ENCODE peak calls at places on chromosomes 1 and 21, in five cellular contexts. One of them, this sample, is unnamed.

GRCh38 chr1:82399093-82399492 is 598.4 kb downstream of the ADGRL2 start:
- DNase-seq in GM12878: no peak
- DNase-seq in H1: no peak
- DNase-seq in K562: no peak
- DNase-seq in HepG2: no peak
- DNase-seq in this sample: no peak

GRCh38 chr1:41507152-41507720 is 22.8 kb upstream of the EDN2 start:
- DNase-seq in K562: no peak
- DNase-seq in H1: no peak
- DNase-seq in GM12878: no peak
- DNase-seq in HepG2: no peak
- DNase-seq in this sample: no peak

GRCh38 chr1:100448371-100448770 is 89.6 kb upstream of the GPR88 start:
- DNase-seq in K562: no peak
- DNase-seq in H1: no peak
- DNase-seq in GM12878: no peak
- DNase-seq in HepG2: no peak
- DNase-seq in this sample: no peak

GRCh38 chr1:71589005-71589404 is 508.2 kb upstream of the ZRANB2 start:
- DNase-seq in HepG2: no peak
- DNase-seq in K562: no peak
- DNase-seq in H1: no peak
- DNase-seq in GM12878: no peak
- DNase-seq in this sample: no peak

GRCh38 chr1:1063945-1064831 is 9.9 kb downstream of the RNF223 start:
- DNase-seq in GM12878: peak; percentile 79
- DNase-seq in HepG2: peak; percentile 58
- DNase-seq in H1: peak; percentile 83
- DNase-seq in K562: peak; percentile 89
- DNase-seq in this sample: peak; percentile 67

GRCh38 chr1:3312894-3313578 is 141.4 kb upstream of the ARHGEF16 start:
- DNase-seq in H1: no peak
- DNase-seq in GM12878: no peak
- DNase-seq in HepG2: peak; percentile 65
- DNase-seq in K562: peak; percentile 81
- DNase-seq in this sample: peak; percentile 81

GRCh38 chr1:235206533-235207201 is 45.6 kb upstream of the RBM34 start:
- DNase-seq in GM12878: no peak
- DNase-seq in H1: no peak
- DNase-seq in HepG2: no peak
- DNase-seq in K562: peak; percentile 34
- DNase-seq in this sample: no peak

GRCh38 chr1:59171788-59172187 is 125.1 kb upstream of the FGGY start:
- DNase-seq in H1: no peak
- DNase-seq in GM12878: no peak
- DNase-seq in K562: no peak
- DNase-seq in HepG2: no peak
- DNase-seq in this sample: no peak

GRCh38 chr21:37675202-37675801 is 241.0 kb downstream of the KCNJ6 start:
- DNase-seq in GM12878: no peak
- DNase-seq in HepG2: no peak
- DNase-seq in H1: peak; percentile 96
- DNase-seq in K562: peak; percentile 73
- DNase-seq in this sample: peak; percentile 14

GRCh38 chr1:33903210-33903589 is 39.3 kb downstream of the HMGB4 start:
- DNase-seq in K562: no peak
- DNase-seq in GM12878: peak; percentile 33
- DNase-seq in H1: no peak
- DNase-seq in HepG2: no peak
- DNase-seq in this sample: no peak

GRCh38 chr1:200867018-200867811 is 5.6 kb upstream of the GPR25 start:
- DNase-seq in K562: no peak
- DNase-seq in GM12878: no peak
- DNase-seq in H1: peak; percentile 44
- DNase-seq in HepG2: no peak
- DNase-seq in this sample: no peak

GRCh38 chr1:168628807-168629206 is 52.4 kb downstream of the XCL1 start:
- DNase-seq in H1: no peak
- DNase-seq in HepG2: no peak
- DNase-seq in GM12878: no peak
- DNase-seq in K562: no peak
- DNase-seq in this sample: peak; percentile 45

GRCh38 chr1:218401896-218402770 is 57.0 kb downstream of the TGFB2 start:
- DNase-seq in HepG2: peak; percentile 85
- DNase-seq in H1: no peak
- DNase-seq in K562: no peak
- DNase-seq in GM12878: no peak
- DNase-seq in this sample: no peak

GRCh38 chr1:85200367-85200869 is 398 bp downstream of the SYDE2 start:
- DNase-seq in H1: peak; percentile 63
- DNase-seq in GM12878: no peak
- DNase-seq in K562: no peak
- DNase-seq in HepG2: peak; percentile 15
- DNase-seq in this sample: peak; percentile 10

GRCh38 chr1:155834296-155834926 is 22.6 kb downstream of the GON4L start:
- DNase-seq in GM12878: no peak
- DNase-seq in K562: peak; percentile 83
- DNase-seq in HepG2: no peak
- DNase-seq in H1: no peak
- DNase-seq in this sample: no peak

GRCh38 chr1:3695326-3696217 is 43.3 kb downstream of the TP73 start:
- DNase-seq in GM12878: no peak
- DNase-seq in K562: peak; percentile 83
- DNase-seq in H1: peak; percentile 93
- DNase-seq in HepG2: peak; percentile 10
- DNase-seq in this sample: peak; percentile 76

GRCh38 chr21:33374080-33374873 is 28.9 kb upstream of the IFNGR2 start:
- DNase-seq in GM12878: no peak
- DNase-seq in HepG2: peak; percentile 39
- DNase-seq in K562: peak; percentile 55
- DNase-seq in H1: no peak
- DNase-seq in this sample: peak; percentile 71

GRCh38 chr21:32624726-32625125 is 12.5 kb upstream of the CFAP298 start:
- DNase-seq in H1: no peak
- DNase-seq in HepG2: no peak
- DNase-seq in K562: peak; percentile 51
- DNase-seq in GM12878: no peak
- DNase-seq in this sample: no peak

GRCh38 chr1:118928739-118929554 is 59.2 kb downstream of the TBX15 start:
- DNase-seq in H1: peak; percentile 51
- DNase-seq in HepG2: peak; percentile 41
- DNase-seq in GM12878: no peak
- DNase-seq in K562: peak; percentile 27
- DNase-seq in this sample: peak; percentile 5

GRCh38 chr1:52702886-52703787 is 5.0 kb upstream of the COA7 start:
- DNase-seq in K562: peak; percentile 94
- DNase-seq in H1: peak; percentile 84
- DNase-seq in GM12878: peak; percentile 77
- DNase-seq in HepG2: peak; percentile 94
- DNase-seq in this sample: peak; percentile 92
- TF ChIP-seq KDM1A in K562: no peak
- TF ChIP-seq KDM1A in H1: no peak
- TF ChIP-seq KDM1A in GM12878: no peak
- TF ChIP-seq KDM1A in HepG2: no peak
- TF ChIP-seq KDM1A in this sample: no peak

GRCh38 chr1:31575373-31576140 is 758 bp upstream of the TINAGL1 start:
- DNase-seq in K562: peak; percentile 7
- DNase-seq in HepG2: peak; percentile 93
- DNase-seq in GM12878: no peak
- DNase-seq in H1: peak; percentile 57
- DNase-seq in this sample: no peak

GRCh38 chr1:31576743-31577455 is 584 bp downstream of the TINAGL1 start:
- DNase-seq in HepG2: no peak
- DNase-seq in K562: peak; percentile 5
- DNase-seq in GM12878: no peak
- DNase-seq in H1: peak; percentile 54
- DNase-seq in this sample: no peak

GRCh38 chr1:31576201-31576669 is at the start of gene TINAGL1:
- DNase-seq in K562: peak; percentile 58
- DNase-seq in GM12878: no peak
- DNase-seq in H1: peak; percentile 83
- DNase-seq in HepG2: peak; percentile 81
- DNase-seq in this sample: no peak

GRCh38 chr1:31579374-31579773 is 3.1 kb downstream of the TINAGL1 start:
- DNase-seq in K562: no peak
- DNase-seq in H1: peak; percentile 49
- DNase-seq in HepG2: no peak
- DNase-seq in GM12878: no peak
- DNase-seq in this sample: no peak

DNA sequence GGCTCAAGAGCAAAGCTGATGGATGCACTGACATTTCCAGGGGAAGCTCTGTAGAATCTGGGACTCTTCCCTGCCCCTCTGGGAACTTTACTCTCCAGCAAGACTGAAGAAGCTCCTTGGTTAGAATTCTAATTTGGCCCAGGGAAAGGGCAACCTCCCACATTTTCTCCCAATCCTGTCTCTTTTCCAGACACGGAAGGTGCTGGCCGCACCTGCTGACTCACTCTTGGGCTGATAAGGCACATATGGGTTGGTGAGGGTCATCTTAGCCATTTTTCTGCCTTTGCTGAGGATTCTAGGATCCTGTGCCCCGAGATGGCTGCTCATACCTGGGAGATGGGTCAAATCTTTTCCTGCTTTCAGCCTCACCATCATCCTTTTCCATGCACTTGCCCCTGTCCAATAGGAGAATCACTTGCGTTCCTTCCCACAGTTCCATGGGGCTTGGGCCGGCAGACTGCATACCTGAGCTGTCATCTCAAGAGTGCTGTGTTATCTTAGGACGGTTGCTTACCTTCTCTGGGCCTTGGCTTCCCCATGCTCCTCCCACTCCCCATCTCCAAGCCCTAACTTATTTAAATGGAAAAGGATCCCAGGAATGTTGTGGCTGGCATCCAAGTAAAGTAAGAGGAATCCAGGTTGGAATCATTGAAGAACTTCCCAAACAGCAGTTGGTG is 1.3 kb downstream of the TINAGL1 start:
- DNase-seq in H1: peak; percentile 42
- DNase-seq in HepG2: peak; percentile 24
- DNase-seq in K562: peak; percentile 35
- DNase-seq in GM12878: no peak
- DNase-seq in this sample: no peak
- H3K4me3 ChIP-seq in H1: no peak overlapping the region
- H3K4me3 ChIP-seq in HepG2: peak overlapping the region; percentile 79
- H3K4me3 ChIP-seq in K562: no peak overlapping the region
- H3K4me3 ChIP-seq in GM12878: no peak overlapping the region
- H3K4me3 ChIP-seq in this sample: no peak overlapping the region

DNA sequence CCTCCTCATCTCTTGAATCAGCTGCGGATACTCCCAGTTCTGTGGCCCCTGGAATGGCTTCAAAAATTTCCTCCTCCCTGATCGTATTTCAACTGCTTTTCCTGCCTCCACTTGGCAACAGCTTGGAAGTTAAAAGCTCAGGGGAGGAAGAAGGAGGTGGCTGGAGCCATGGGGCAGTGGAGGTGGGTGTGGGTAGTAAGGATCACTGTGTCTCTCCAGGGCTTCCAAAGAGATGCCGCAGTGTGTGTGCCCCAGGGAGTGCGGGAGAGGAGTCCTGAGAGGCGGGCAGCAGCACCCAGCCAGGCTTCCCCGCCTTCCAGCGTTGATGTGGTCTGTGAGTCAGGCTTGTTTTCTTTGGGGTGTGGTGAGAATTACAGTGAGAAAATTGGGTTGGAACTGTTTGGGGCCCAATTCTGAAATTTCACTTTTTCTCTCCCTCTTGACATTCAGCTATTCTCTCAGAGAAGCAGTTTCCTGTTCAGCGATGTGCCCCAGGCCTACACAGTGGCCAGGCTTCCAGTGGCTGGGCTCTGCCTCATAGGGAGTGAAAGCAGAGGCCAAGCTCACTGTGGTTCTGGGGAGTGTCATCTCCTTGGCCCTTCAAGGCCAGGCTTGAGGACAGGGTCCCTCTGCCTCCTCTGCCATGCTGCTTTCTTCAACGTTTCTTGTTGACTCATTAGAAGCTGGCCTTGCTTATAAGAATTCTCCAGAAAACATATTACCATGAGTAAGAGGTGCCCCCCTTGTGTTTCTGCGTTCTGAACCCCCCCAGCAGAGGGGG is 69.0 kb downstream of the PGM1 start:
- DNase-seq in GM12878: no peak
- DNase-seq in HepG2: no peak
- DNase-seq in H1: no peak
- DNase-seq in K562: no peak
- DNase-seq in this sample: peak; percentile 50
- H3K4me2 ChIP-seq in GM12878: no peak overlapping the region
- H3K4me2 ChIP-seq in HepG2: no peak overlapping the region
- H3K4me2 ChIP-seq in H1: no peak overlapping the region
- H3K4me2 ChIP-seq in K562: no peak overlapping the region
- H3K4me2 ChIP-seq in this sample: peak overlapping the region; percentile 77

DNA sequence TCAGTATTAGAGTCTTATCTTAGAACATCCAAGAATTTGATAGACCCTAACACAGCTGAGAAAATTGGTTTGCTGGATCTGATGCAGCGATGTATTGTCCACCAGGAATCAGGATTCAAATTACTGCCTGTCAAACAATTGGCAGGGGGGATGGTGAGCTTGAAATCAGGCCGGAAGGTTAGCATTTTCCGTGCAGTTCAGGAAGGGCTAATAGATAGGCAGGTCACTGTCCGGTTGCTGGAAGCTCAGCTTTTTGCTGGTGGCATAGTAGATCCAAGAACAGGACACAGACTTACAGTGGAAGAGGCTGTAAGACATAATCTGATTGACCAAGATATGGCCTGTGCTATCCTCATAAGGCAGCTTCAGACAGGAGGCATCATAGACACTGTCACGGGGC is 127.2 kb downstream of the MACF1 start:
- DNase-seq in GM12878: no peak
- DNase-seq in HepG2: no peak
- DNase-seq in K562: no peak
- DNase-seq in H1: no peak
- DNase-seq in this sample: no peak
- TF ChIP-seq KDM1A in GM12878: no peak
- TF ChIP-seq KDM1A in HepG2: no peak
- TF ChIP-seq KDM1A in K562: no peak
- TF ChIP-seq KDM1A in H1: no peak
- TF ChIP-seq KDM1A in this sample: no peak

DNA sequence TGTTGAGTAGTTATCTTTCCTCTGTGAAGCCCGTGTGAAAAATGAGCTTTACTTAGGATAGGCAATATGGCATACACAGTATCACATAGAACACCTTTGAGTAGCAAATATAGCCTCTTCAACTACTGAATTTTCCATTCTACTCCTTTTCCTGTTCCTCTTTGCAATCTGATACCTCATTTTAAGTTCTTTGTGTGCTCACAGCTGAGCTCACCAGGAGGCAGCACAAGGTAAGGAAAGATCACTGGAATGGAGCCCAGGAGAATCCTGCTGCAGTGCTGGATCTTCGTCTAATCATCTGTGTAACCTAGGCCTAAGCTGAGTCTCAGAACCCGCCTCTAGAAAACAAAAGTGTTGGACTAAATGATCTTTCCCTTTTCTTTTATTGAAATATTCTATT is 171.0 kb downstream of the LRRC40 start:
- DNase-seq in K562: peak; percentile 47
- DNase-seq in GM12878: no peak
- DNase-seq in H1: no peak
- DNase-seq in HepG2: peak; percentile 13
- DNase-seq in this sample: peak; percentile 17
- H3K4me3 ChIP-seq in K562: no peak overlapping the region
- H3K4me3 ChIP-seq in GM12878: no peak overlapping the region
- H3K4me3 ChIP-seq in H1: no peak overlapping the region
- H3K4me3 ChIP-seq in HepG2: no peak overlapping the region
- H3K4me3 ChIP-seq in this sample: no peak overlapping the region

This sample was measured in A549.